ENCODE peak calls at places on chromosomes 12 and 14, in four cellular contexts. H is HCT116, Y is GM23338, Z is GM23248. I is an unnamed sample.

GRCh38 chr12:48446372-48446771 is 26.0 kb upstream of the ANP32D start:
- DNase-seq in Y (no peak), Z (peak), H (no peak), I (no peak)

GRCh38 chr14:68759912-68760311 is 33.0 kb downstream of the ZFP36L1 start:
- DNase-seq in Y (no peak), H (no peak), Z (no peak), I (no peak)

GRCh38 chr14:29521526-29522137 is 406.0 kb downstream of the PRKD1 start:
- DNase-seq in Y (peak), H (no peak), Z (peak), I (peak)

GRCh38 chr12:103757248-103757647 is 83.8 kb downstream of the NT5DC3 start:
- DNase-seq in Z (no peak), H (no peak), Y (no peak), I (no peak)

GRCh38 chr14:53148612-53149202 is 4.4 kb downstream of the DDHD1 start:
- DNase-seq in Z (peak), H (no peak), Y (no peak), I (no peak)

GRCh38 chr12:89252284-89252683 is 100.0 kb downstream of the DUSP6 start:
- DNase-seq in Z (peak), Y (no peak), H (no peak), I (no peak)

GRCh38 chr12:89181271-89181920 is 170.9 kb downstream of the DUSP6 start:
- DNase-seq in Z (peak), H (no peak), Y (no peak), I (peak)

GRCh38 chr12:98893126-98893525 is 248.0 kb downstream of the APAF1 start:
- DNase-seq in Z (no peak), H (no peak), Y (no peak), I (no peak)

GRCh38 chr12:109542014-109542413 is 31.3 kb downstream of the MMAB start:
- DNase-seq in Z (peak), Y (no peak), H (peak), I (peak)

GRCh38 chr12:14946856-14947255 is 8.5 kb upstream of the ERP27 start:
- DNase-seq in Z (no peak), H (no peak), Y (no peak), I (peak)

GRCh38 chr14:71588028-71588427 is 344.2 kb upstream of the RGS6 start:
- DNase-seq in Z (peak), H (no peak), Y (no peak), I (no peak)

GRCh38 chr12:66572845-66573244 is 106.0 kb downstream of the GRIP1 start:
- DNase-seq in Z (no peak), Y (no peak), H (no peak), I (no peak)

GRCh38 chr12:130787445-130788410 is 51.3 kb downstream of the STX2 start:
- DNase-seq in H (no peak), Z (peak), Y (peak), I (no peak)

GRCh38 chr12:54980341-54980740 is 4.2 kb downstream of the TESPA1 start:
- DNase-seq in H (no peak), Z (peak), Y (no peak), I (no peak)

GRCh38 chr14:66003082-66003740 is 483.0 kb upstream of the CCDC196 start:
- DNase-seq in Z (no peak), H (no peak), Y (peak), I (peak)

GRCh38 chr12:50686976-50687375 is 76.9 kb upstream of the ATF1 start:
- DNase-seq in Z (no peak), H (no peak), Y (no peak), I (no peak)

GRCh38 chr14:98513558-98513957 is 758.4 kb downstream of the BCL11B start:
- DNase-seq in Z (no peak), H (no peak), Y (no peak), I (no peak)

GRCh38 chr12:106790020-106790419 is 15.5 kb downstream of the RIC8B start:
- DNase-seq in Z (no peak), H (no peak), Y (no peak), I (peak)

GRCh38 chr12:52054231-52054837 is 3.1 kb downstream of the NR4A1 start:
- DNase-seq in Z (no peak), H (no peak), Y (no peak), I (no peak)

GRCh38 chr12:49260165-49260564 is 4.7 kb upstream of the TUBA1C start:
- DNase-seq in H (no peak), Z (peak), Y (no peak), I (peak)

GRCh38 chr12:54167500-54167896 is 21.3 kb downstream of the SMUG1 start:
- DNase-seq in H (no peak), Y (no peak), Z (no peak), I (no peak)

GRCh38 chr12:70686907-70687306 is 49.7 kb upstream of the PTPRB start:
- DNase-seq in Y (no peak), Z (no peak), H (no peak), I (no peak)

GRCh38 chr12:70686299-70686698 is 49.1 kb upstream of the PTPRB start:
- DNase-seq in Z (no peak), H (no peak), Y (no peak), I (no peak)

DNA sequence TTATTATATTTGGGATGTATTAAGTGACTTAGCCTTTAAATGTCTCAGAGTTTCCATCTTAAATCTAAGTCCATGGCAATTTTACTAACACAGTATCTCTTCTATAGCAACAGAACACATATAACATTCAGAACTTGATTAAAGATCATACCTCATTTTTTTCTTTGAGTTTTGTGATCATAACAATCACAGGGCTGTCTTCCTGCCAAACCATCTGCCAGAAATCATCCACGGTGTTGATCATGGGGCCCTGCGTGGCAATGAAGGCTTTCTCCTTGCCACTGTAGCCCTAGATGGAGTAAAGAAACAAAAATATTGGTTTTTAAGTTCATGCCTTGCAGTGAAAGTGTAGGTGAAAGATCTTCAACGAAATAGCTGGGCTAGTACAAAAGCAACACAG is 46.7 kb upstream of the PTPRB start:
- DNase-seq in Z (no peak), Y (no peak), H (no peak), I (no peak)
- H2AFZ ChIP-seq in Z (peak), Y (peak), H (no peak), I (no peak)

GRCh38 chr14:70114621-70115156 is 74.1 kb downstream of the SLC8A3 start:
- DNase-seq in Z (no peak), Y (no peak), H (no peak), I (no peak)
- TF ChIP-seq EZH2phosphoT487 in Z (no peak), Y (no peak), H (no peak), I (no peak)

DNA sequence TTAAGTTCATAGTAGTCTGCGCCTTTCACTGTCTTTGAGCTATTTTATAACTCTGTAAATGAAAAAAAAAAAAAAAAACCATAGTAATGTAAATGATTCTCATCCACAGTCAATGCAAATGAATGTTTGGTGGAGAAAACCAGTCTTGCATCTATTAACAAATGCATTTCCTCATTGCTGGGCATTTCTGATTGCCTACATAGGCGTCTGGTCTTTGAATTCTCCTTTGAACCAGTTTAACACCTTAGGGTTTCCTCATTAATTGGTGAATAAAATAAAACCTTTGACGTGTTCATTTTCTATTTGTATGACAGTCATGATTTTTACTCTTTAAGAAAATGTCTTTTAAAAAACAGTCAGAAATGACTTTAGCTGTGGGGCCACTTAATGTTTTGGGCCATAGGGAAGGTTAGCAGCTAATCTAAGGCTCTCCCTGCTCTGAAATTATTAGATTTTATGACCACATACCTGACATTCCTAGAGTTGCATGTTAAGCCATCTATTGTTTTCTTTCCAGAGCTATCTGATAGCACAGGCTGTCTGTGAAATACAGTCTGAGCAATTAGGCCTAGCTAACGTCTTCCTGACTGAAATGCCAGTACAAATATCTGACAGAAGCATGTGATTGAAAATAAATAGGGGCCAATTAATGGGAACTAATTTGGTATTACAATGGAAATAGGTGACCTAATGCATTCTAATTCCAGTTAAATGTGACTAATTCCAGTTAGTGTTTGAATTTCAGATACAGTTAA is 114.9 kb downstream of the C12orf75 start:
- DNase-seq in Z (peak), H (no peak), Y (peak), I (peak)
- TF ChIP-seq EZH2 in Z (no peak), H (no peak), Y (no peak), I (no peak)

GRCh38 chr12:105235299-105235746 is 651 bp downstream of the APPL2 start:
- DNase-seq in Y (no peak), Z (peak), H (no peak), I (peak)

GRCh38 chr12:105235747-105236476 is at the start of gene APPL2:
- DNase-seq in Z (peak), H (peak), Y (peak), I (peak)

GRCh38 chr12:105240233-105240632 is 4.3 kb upstream of the APPL2 start:
- DNase-seq in H (no peak), Y (no peak), Z (no peak), I (no peak)

GRCh38 chr12:105237671-105238070 is 1.7 kb upstream of the APPL2 start:
- DNase-seq in H (no peak), Y (no peak), Z (no peak), I (no peak)

DNA sequence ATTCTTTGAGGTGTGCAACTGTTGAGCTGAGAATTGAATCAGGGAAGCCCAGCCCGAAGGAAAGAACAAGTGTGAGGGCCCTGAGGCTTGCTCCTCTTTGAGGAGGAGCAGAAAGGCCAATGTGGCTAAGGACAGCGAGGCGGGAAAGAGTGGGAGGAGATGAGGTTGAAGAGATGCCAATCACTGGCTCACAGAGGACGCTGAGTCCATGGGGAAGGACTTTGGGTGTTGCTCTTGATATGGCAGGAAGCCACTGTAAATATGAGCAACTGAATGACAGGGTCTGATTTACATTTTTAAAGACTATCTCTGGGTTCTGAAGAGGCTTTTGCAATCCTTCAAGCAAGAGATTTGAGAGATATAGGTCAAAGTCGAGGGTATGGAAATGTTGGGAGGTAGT is 3.3 kb upstream of the APPL2 start:
- DNase-seq in Z (no peak), Y (no peak), H (no peak), I (no peak)
- H2AFZ ChIP-seq in Z (no peak), Y (no peak), H (no peak), I (no peak)

GRCh38 chr12:79689477-79690155 is 1.1 kb downstream of the PAWR start:
- DNase-seq in Y (peak), H (no peak), Z (peak), I (peak)

GRCh38 chr12:79686171-79686570 is 4.6 kb downstream of the PAWR start:
- DNase-seq in Z (no peak), H (no peak), Y (no peak), I (peak)

GRCh38 chr12:79689041-79689476 is 1.7 kb downstream of the PAWR start:
- DNase-seq in Y (no peak), Z (peak), H (no peak), I (peak)

GRCh38 chr12:79688376-79689040 is 2.3 kb downstream of the PAWR start:
- DNase-seq in Z (peak), Y (no peak), H (no peak), I (no peak)

GRCh38 chr12:79687711-79688270 is 3.0 kb downstream of the PAWR start:
- DNase-seq in H (no peak), Y (no peak), Z (peak), I (no peak)
- TF ChIP-seq EZH2phosphoT487 in H (no peak), Y (no peak), Z (no peak), I (no peak)

I was measured in PC-3.